ENCODE peak calls at places on chromosomes 13 and 19, in four cellular contexts. Y is GM12878, A is H1, W is HepG2. F is an unnamed sample.

GRCh38 chr13:66216723-66217122 is 1013.4 kb downstream of the PCDH9 start:
- DNase-seq in A (no peak), W (no peak), Y (no peak), F (no peak)

GRCh38 chr13:44432595-44432994 is 59.0 kb downstream of the SERP2 start:
- DNase-seq in A (no peak), Y (no peak), W (no peak), F (no peak)

GRCh38 chr19:34793562-34793961 is 20.5 kb upstream of the ZNF599 start:
- DNase-seq in W (no peak), Y (no peak), A (no peak), F (no peak)

GRCh38 chr13:27661017-27661416 is 39.3 kb downstream of the POLR1D start:
- DNase-seq in Y (no peak), W (no peak), A (no peak), F (no peak)

GRCh38 chr13:68715651-68716050 is 1392.0 kb upstream of the ATXN8OS start:
- DNase-seq in W (no peak), A (no peak), Y (no peak), F (no peak)

GRCh38 chr13:89565711-89566110 is 1781.8 kb upstream of the MIR17HG start:
- DNase-seq in Y (no peak), A (no peak), W (no peak), F (no peak)

GRCh38 chr13:44293908-44294735 is 79.5 kb upstream of the SERP2 start:
- DNase-seq in Y (no peak), W (no peak), A (no peak), F (no peak)

GRCh38 chr19:6734096-6734696 is 3.2 kb downstream of the GPR108 start:
- DNase-seq in A (no peak), Y (no peak), W (no peak), F (no peak)

GRCh38 chr13:52842440-52842839 is 6.0 kb downstream of the PCDH8 start:
- DNase-seq in W (peak), A (no peak), Y (no peak), F (no peak)

GRCh38 chr19:47381121-47381520 is 32.0 kb downstream of the DHX34 start:
- DNase-seq in A (no peak), Y (no peak), W (no peak), F (no peak)

GRCh38 chr19:3788991-3789778 is 3.0 kb upstream of the MATK start:
- DNase-seq in Y (no peak), W (no peak), A (no peak), F (no peak)

GRCh38 chr19:42255766-42256750 is 1.1 kb upstream of the ERF start:
- DNase-seq in W (no peak), A (no peak), Y (no peak), F (no peak)

GRCh38 chr19:35357867-35358573 is at the start of gene FFAR3:
- DNase-seq in A (no peak), Y (no peak), W (no peak), F (no peak)

GRCh38 chr19:37572203-37572602 is 22.4 kb downstream of the ZNF571 start:
- DNase-seq in W (no peak), A (no peak), Y (no peak), F (no peak)

GRCh38 chr13:110238795-110239194 is 68.2 kb downstream of the COL4A1 start:
- DNase-seq in A (no peak), Y (no peak), W (no peak), F (no peak)

GRCh38 chr13:110593430-110594130 is 21.8 kb upstream of the NAXD start:
- DNase-seq in A (no peak), Y (no peak), W (peak), F (peak)

GRCh38 chr13:82717249-82717648 is 1165.0 kb downstream of the SLITRK1 start:
- DNase-seq in Y (no peak), A (no peak), W (no peak), F (no peak)

DNA sequence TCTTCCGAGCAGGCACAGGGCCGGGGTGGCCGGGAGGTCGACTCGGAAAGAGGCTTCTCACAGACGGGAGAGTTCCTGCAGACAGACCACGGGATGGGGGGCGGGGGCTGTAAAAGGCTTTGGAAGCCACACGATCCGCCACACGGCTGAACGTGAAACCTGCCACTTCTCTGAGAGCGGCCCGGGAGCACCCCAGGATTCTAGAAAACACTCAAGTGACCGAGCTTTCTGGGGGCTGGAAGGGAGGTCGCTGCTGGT is 15.6 kb upstream of the SLC39A3 start:
- DNase-seq in Y (no peak), W (no peak), A (no peak), F (no peak)
- TF ChIP-seq BRCA1 in Y (no peak), W (no peak), A (no peak), F (no peak)

DNA sequence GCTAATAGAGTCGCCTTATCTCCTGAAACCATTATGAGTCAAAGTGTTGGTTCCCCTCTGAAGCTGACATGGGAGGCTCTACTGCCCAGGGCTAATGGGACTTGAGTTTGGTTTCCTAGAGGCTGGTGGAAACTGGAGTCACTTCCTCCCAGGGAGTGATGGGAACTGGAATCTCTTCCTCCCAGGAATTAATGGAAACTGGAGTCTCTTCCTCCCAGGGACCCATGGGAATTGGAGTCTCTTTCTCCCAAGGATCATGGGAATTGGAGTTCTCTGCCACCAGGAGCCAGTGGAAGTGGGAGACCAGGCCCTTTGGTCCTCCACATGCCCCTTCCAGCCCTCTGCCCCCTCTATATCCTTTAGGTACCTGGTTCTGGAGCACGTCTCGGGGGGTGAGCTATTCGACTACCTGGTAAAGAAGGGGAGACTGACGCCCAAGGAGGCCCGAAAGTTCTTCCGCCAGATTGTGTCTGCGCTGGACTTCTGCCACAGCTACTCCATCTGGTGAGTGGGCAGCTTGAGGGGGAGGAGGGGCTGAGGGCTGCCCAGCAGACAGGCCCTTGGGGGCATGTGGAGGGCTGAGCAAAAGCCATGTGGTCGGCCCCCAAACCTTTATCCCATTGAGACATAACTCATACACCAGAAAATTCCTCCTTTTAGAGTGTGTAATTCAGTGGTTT is 5.5 kb downstream of the BRSK1 start:
- DNase-seq in A (no peak), Y (no peak), W (no peak), F (no peak)
- TF ChIP-seq CHD2 in A (no peak), Y (no peak), W (no peak), F (no peak)

GRCh38 chr13:96052655-96053002 is 572 bp downstream of the UGGT2 start:
- DNase-seq in A (no peak), Y (peak), W (peak), F (peak)
- TF ChIP-seq BRCA1 in A (no peak), Y (no peak), W (no peak), F (no peak)

GRCh38 chr13:39054112-39054511 is 15.9 kb downstream of the NHLRC3 start:
- DNase-seq in Y (no peak), W (no peak), A (no peak), F (no peak)
- TF ChIP-seq CHD2 in Y (no peak), W (no peak), A (no peak), F (no peak)

GRCh38 chr13:93435651-93436050 is 209.0 kb downstream of the GPC6 start:
- DNase-seq in W (no peak), Y (no peak), A (no peak), F (no peak)
- TF ChIP-seq BRCA1 in W (no peak), Y (no peak), A (no peak), F (no peak)

GRCh38 chr13:114164681-114165429 is 14.2 kb upstream of the CFAP97D2 start:
- DNase-seq in W (no peak), Y (no peak), A (no peak), F (no peak)
- TF ChIP-seq CHD2 in W (no peak), Y (no peak), A (no peak), F (no peak)

DNA sequence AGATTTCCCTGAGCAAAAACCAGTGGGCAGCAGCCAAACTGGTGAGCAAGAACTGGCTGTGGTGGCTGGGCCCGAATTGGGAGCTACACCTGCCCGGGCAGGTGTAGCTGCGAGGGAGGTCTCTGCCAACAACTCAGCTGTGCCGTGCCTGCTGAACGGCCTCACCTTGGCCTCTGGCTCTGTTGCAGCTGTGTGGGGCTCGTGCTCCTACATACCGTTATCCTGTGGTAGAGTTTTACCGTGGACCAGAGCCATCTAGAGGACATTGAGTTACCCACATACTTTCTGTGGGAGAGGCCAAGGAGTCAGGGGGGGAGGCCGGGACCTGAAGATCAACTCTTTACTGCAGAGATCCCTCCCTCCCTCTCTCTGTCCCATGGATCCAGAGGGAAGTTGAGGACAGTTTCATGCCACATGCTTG is 113.2 kb downstream of the TM9SF2 start:
- DNase-seq in W (peak), A (no peak), Y (no peak), F (peak)
- TF ChIP-seq BRCA1 in W (peak), A (no peak), Y (no peak), F (no peak)

DNA sequence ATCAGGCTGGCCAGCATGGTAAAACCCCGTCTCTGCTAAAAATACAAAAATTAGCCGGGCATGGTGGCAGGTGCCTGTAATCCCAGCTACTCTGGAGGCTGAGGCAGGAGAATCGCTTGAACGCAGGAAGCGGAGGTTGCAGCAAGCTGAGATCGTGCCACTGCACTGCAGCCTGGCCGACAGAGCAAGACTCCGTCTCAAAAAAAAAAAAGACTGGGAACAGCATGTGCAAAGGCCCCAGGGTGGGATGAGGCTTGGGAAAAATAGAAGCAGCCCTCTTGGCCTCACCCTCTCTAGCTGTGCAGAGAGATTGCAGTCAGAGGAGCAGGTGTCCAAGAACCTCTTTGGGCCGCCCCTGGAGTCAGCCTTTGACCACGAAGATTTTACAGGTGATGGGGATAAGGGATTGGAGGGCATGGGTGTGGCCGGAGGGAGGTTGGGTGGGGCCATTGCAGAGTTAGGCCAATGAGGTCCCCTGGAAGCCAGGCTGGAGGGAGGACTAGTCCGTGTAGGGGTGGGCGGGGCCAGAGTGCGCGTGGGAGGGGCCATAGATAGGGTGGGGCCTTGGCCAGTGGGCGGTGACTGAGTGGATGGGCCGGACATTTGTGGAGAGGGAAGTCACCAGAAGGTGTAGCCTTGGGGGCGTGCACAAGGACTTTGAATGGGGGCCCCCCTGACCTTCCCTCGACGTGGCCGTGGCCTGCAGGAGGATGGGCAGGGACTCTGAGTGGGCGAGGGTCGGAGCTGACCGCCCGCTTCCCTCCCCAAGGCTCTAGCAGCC is 16.9 kb upstream of the B3GNT3 start:
- DNase-seq in W (peak), A (peak), Y (no peak), F (peak)
- TF ChIP-seq CHD2 in W (no peak), A (no peak), Y (no peak), F (no peak)

GRCh38 chr13:97221989-97222700 is at the start of gene MBNL2:
- DNase-seq in W (peak), A (peak), Y (peak), F (peak)
- TF ChIP-seq BRCA1 in W (no peak), A (no peak), Y (no peak), F (no peak)

GRCh38 chr13:99214691-99215090 is 14.0 kb downstream of the UBAC2 start:
- DNase-seq in W (no peak), Y (no peak), A (no peak), F (no peak)

GRCh38 chr13:99214232-99214631 is 13.6 kb downstream of the UBAC2 start:
- DNase-seq in W (no peak), Y (peak), A (no peak), F (no peak)

GRCh38 chr13:99218126-99218525 is 17.5 kb downstream of the UBAC2 start:
- DNase-seq in A (no peak), Y (no peak), W (no peak), F (no peak)

GRCh38 chr13:99217461-99218101 is 16.9 kb downstream of the UBAC2 start:
- DNase-seq in W (no peak), A (no peak), Y (no peak), F (no peak)

GRCh38 chr13:99215466-99215865 is 14.8 kb downstream of the UBAC2 start:
- DNase-seq in A (no peak), Y (no peak), W (no peak), F (no peak)
- TF ChIP-seq CHD2 in A (no peak), Y (no peak), W (no peak), F (no peak)

F was measured in K562.